ENCODE peak calls at places on chromosomes 2 and 18, in eight cellular contexts. I is activated B cell treated with CpG ODN at 0.5 μM for 24 hours, E is chondrocyte, B is AG04449, L is tibial artery, G is coronary artery, V is GM12865, N is heart right ventricle. K is an unnamed sample.

GRCh38 chr18:48754993-48755473 is 195.7 kb downstream of the SMAD7 start:
- DNase-seq in I (no peak), E (no peak), B (no peak), L (no peak), G (no peak), V (peak; percentile 77), N (no peak), K (no peak)

GRCh38 chr2:145277922-145278321 is 758.0 kb upstream of the ZEB2 start:
- DNase-seq in I (no peak), E (no peak), B (peak; percentile 3), L (no peak), G (no peak), V (no peak), N (no peak), K (no peak)

GRCh38 chr2:146927080-146927714 is 917.6 kb upstream of the ACVR2A start:
- DNase-seq in I (no peak), E (no peak), B (no peak), L (peak; percentile 39), G (no peak), V (peak; percentile 60), N (no peak), K (peak; percentile 43)

GRCh38 chr2:241050624-241051577 is 51.2 kb downstream of the MTERF4 start:
- DNase-seq in I (peak; percentile 14), E (no peak), B (no peak), L (peak; percentile 18), G (no peak), V (no peak), N (peak; percentile 7), K (no peak)

GRCh38 chr2:117858336-117858735 is 43.8 kb downstream of the DDX18 start:
- DNase-seq in I (no peak), E (no peak), B (no peak), L (no peak), G (no peak), V (no peak), N (no peak), K (no peak)

GRCh38 chr2:137964066-137964858 is at the start of gene HNMT:
- DNase-seq in I (no peak), E (no peak), B (no peak), L (peak; percentile 44), G (no peak), V (no peak), N (peak; percentile 27), K (peak; percentile 29)

GRCh38 chr2:219416233-219416598 is 2.0 kb upstream of the DES start:
- DNase-seq in I (no peak), E (no peak), B (no peak), L (no peak), G (no peak), V (no peak), N (no peak), K (no peak)

GRCh38 chr2:119015849-119016248 is 73.9 kb downstream of the MARCO start:
- DNase-seq in I (no peak), E (no peak), B (no peak), L (no peak), G (no peak), V (no peak), N (no peak), K (no peak)

GRCh38 chr2:69835666-69836065 is 6.2 kb downstream of the GMCL1 start:
- DNase-seq in I (no peak), E (no peak), B (no peak), L (no peak), G (no peak), V (no peak), N (no peak), K (no peak)

GRCh38 chr2:17815466-17816184 is 635 bp upstream of the MSGN1 start:
- DNase-seq in I (no peak), E (no peak), B (no peak), L (no peak), G (no peak), V (peak; percentile 63), N (no peak), K (no peak)

GRCh38 chr2:124804014-124804940 is 779.2 kb downstream of the CNTNAP5 start:
- DNase-seq in I (no peak), E (no peak), B (no peak), L (no peak), G (no peak), V (peak; percentile 36), N (no peak), K (no peak)

GRCh38 chr2:98013407-98014042 is 17.8 kb upstream of the TMEM131 start:
- DNase-seq in I (no peak), E (no peak), B (no peak), L (no peak), G (no peak), V (peak; percentile 80), N (no peak), K (no peak)

GRCh38 chr2:14601070-14601770 is 31.3 kb upstream of the LRATD1 start:
- DNase-seq in I (no peak), E (no peak), B (no peak), L (no peak), G (no peak), V (no peak), N (no peak), K (no peak)

GRCh38 chr2:205474746-205475145 is 207.6 kb upstream of the NRP2 start:
- DNase-seq in I (no peak), E (no peak), B (peak; percentile 21), L (no peak), G (no peak), V (no peak), N (no peak), K (no peak)

GRCh38 chr2:104862061-104862941 is 8.4 kb downstream of the POU3F3 start:
- DNase-seq in I (no peak), E (no peak), B (no peak), L (no peak), G (no peak), V (no peak), N (no peak), K (no peak)

GRCh38 chr2:185161701-185162100 is 563.4 kb downstream of the ZNF804A start:
- DNase-seq in I (no peak), E (no peak), B (no peak), L (no peak), G (no peak), V (no peak), N (no peak), K (no peak)

GRCh38 chr2:168907940-168908662 is 7.0 kb downstream of the G6PC2 start:
- DNase-seq in I (no peak), E (no peak), B (no peak), L (no peak), G (no peak), V (no peak), N (no peak), K (no peak)

GRCh38 chr18:50377061-50377798 is 2.4 kb downstream of the SKA1 start:
- DNase-seq in I (no peak), E (no peak), B (no peak), L (no peak), G (no peak), V (no peak), N (no peak), K (no peak)

GRCh38 chr2:3563521-3563976 is 5.4 kb upstream of the RNASEH1 start:
- DNase-seq in I (no peak), E (no peak), B (no peak), L (no peak), G (no peak), V (peak; percentile 72), N (no peak), K (no peak)

GRCh38 chr2:28322051-28322450 is 70.6 kb upstream of the FOSL2 start:
- DNase-seq in I (no peak), E (no peak), B (no peak), L (no peak), G (no peak), V (no peak), N (no peak), K (no peak)

GRCh38 chr2:171893196-171893823 is 734 bp downstream of the SLC25A12 start:
- DNase-seq in I (no peak), E (no peak), B (no peak), L (no peak), G (no peak), V (peak; percentile 62), N (no peak), K (no peak)
- TF ChIP-seq CTCF in I (no peak), E (no peak), B (no peak), L (no peak), G (no peak), V (no peak), N (no peak), K (no peak)

GRCh38 chr2:54115284-54116137 is at the start of gene ACYP2:
- DNase-seq in I (peak; percentile 89), E (no peak), B (peak; percentile 72), L (peak; percentile 95), G (peak; percentile 97), V (peak; percentile 97), N (peak; percentile 98), K (peak; percentile 77)

GRCh38 chr2:54109848-54110247 is 5.6 kb upstream of the ACYP2 start:
- DNase-seq in I (no peak), E (no peak), B (no peak), L (no peak), G (no peak), V (no peak), N (no peak), K (no peak)

DNA sequence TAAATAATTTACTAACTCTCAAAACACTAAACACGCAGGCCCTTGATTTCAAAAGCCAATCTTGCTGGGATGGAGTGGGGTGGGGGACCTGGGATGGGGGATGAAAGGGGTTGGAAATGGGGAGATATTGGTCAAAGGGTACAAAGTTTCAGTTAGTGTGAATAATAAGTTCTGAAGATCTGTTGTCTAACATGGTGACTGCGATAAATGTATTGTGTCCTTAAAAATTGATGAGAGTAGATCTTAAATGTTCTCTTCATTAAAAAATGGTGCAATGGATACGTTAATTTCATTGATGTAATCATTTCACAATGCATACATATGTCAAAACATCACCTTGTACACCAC is 505 bp upstream of the ACYP2 start:
- DNase-seq in I (no peak), E (no peak), B (no peak), L (no peak), G (no peak), V (no peak), N (no peak), K (no peak)
- TF ChIP-seq CTCF in I (no peak), E (no peak), B (no peak), L (no peak), G (no peak), V (no peak), N (no peak), K (no peak)

DNA sequence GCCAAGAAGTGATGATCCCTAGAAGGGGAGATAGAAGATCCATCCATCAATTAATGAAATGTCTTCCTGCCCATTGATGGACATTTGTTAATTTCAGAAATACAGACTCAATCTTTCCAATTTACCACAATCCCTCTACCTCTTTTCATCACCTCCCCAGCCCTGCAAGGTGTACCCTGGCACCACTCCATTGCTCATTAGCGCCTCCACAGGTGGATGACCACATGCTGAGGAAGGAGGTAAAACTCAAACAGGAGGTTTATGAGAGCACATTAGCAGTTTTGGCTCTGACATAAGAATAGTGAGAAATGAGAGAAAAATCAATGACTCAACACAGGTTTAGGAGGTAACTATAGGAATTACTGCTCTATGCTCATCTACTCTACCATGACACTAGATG is 208.0 kb downstream of the C1D start:
- DNase-seq in I (no peak), E (no peak), B (no peak), L (no peak), G (no peak), V (no peak), N (no peak), K (no peak)
- TF ChIP-seq CTCF in I (no peak), E (peak; percentile 10), B (no peak), L (no peak), G (no peak), V (peak; percentile 14), N (no peak), K (no peak)

DNA sequence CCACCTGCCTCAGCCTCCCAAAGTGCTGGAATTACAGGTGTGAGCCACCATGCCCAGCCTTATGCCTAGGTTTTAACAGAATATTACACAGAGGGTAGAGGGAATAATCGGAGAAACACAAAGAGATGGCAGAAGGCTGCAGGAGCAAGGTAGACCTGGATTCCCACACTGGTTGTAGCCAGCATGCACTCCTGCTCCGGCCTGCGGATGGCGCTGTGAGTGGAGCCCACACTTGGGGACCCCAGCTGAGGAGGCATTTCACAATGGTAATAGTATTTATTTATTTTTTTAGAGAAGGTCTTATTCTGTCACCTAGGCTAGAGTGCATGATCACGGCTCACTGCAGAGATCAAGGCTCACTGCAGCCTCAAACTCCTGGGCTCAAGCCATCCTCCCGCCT is 38.8 kb upstream of the DARS1 start:
- DNase-seq in I (no peak), E (no peak), B (no peak), L (no peak), G (no peak), V (no peak), N (no peak), K (no peak)
- TF ChIP-seq CTCF in I (no peak), E (no peak), B (no peak), L (no peak), G (no peak), V (no peak), N (no peak), K (peak; percentile 8)